ENCODE peak calls at places on chromosome 17, in eight cellular contexts. U is lower leg skin, F is tibial artery, M is mucosa of descending colon, P is epithelial cell of esophagus, T is endodermal cell, J is NT2/D1, E is GM06990. A is an unnamed sample.

GRCh38 chr17:8192070-8192815 is 2.3 kb upstream of the BORCS6 start:
- DNase-seq in M (peak), T (peak), E (peak), J (no peak), F (peak), U (peak), P (peak), A (peak)

GRCh38 chr17:34579017-34579946 is at the start of gene TMEM132E:
- DNase-seq in F (no peak), P (peak), M (no peak), U (no peak), E (no peak), T (peak), J (no peak), A (peak)

GRCh38 chr17:10048951-10049350 is 143.9 kb upstream of the RCVRN start:
- DNase-seq in T (no peak), F (no peak), M (no peak), U (no peak), E (no peak), J (no peak), P (no peak), A (no peak)

GRCh38 chr17:9958586-9959281 is 53.7 kb upstream of the RCVRN start:
- DNase-seq in P (no peak), E (no peak), J (no peak), U (no peak), T (no peak), F (no peak), M (no peak), A (no peak)

GRCh38 chr17:59257101-59257500 is 36.8 kb downstream of the GDPD1 start:
- DNase-seq in J (no peak), F (no peak), P (peak), E (no peak), T (no peak), M (no peak), U (no peak), A (no peak)

GRCh38 chr17:64472564-64472963 is 23.6 kb downstream of the MILR1 start:
- DNase-seq in U (no peak), J (no peak), P (peak), T (no peak), F (no peak), M (no peak), E (no peak), A (no peak)

GRCh38 chr17:73748521-73748920 is 104.3 kb upstream of the SDK2 start:
- DNase-seq in F (no peak), J (no peak), M (no peak), E (no peak), T (no peak), P (no peak), U (no peak), A (no peak)

GRCh38 chr17:33494156-33494555 is 201.1 kb upstream of the ASIC2 start:
- DNase-seq in M (no peak), E (no peak), J (no peak), T (no peak), F (no peak), U (no peak), P (no peak), A (no peak)

GRCh38 chr17:828761-829160 is 46.6 kb downstream of the MRM3 start:
- DNase-seq in J (no peak), T (no peak), U (no peak), P (no peak), M (no peak), E (no peak), F (no peak), A (peak)

GRCh38 chr17:16187642-16188041 is 27.7 kb downstream of the NCOR1 start:
- DNase-seq in P (no peak), U (no peak), E (no peak), T (no peak), J (no peak), F (no peak), M (no peak), A (no peak)

GRCh38 chr17:37490022-37490587 is 414 bp downstream of the DUSP14 start:
- DNase-seq in J (no peak), U (peak), P (peak), M (peak), T (peak), F (peak), E (peak), A (peak)

GRCh38 chr17:2940352-2940751 is 123.1 kb downstream of the OR1D5 start:
- DNase-seq in M (no peak), U (no peak), J (no peak), F (peak), T (peak), E (no peak), P (no peak), A (no peak)

GRCh38 chr17:62760059-62760887 is 47.8 kb downstream of the MARCHF10 start:
- DNase-seq in T (peak), U (peak), J (no peak), F (no peak), P (no peak), E (no peak), M (no peak), A (peak)

GRCh38 chr17:67558740-67559380 is 158.9 kb upstream of the NOL11 start:
- DNase-seq in J (no peak), U (peak), P (peak), T (peak), E (no peak), M (no peak), F (no peak), A (no peak)

GRCh38 chr17:38702900-38703741 is 2.0 kb upstream of the MLLT6 start:
- DNase-seq in J (no peak), M (peak), T (no peak), P (no peak), E (no peak), U (no peak), F (no peak), A (no peak)

GRCh38 chr17:21377821-21378396 is 1.8 kb downstream of the KCNJ12 start:
- DNase-seq in U (no peak), E (no peak), J (no peak), P (no peak), M (no peak), T (peak), F (no peak), A (no peak)

GRCh38 chr17:50176559-50177471 is 11.0 kb downstream of the SGCA start:
- DNase-seq in U (no peak), E (no peak), T (peak), J (no peak), P (no peak), F (no peak), M (no peak), A (no peak)

GRCh38 chr17:50180066-50180465 is 14.3 kb downstream of the SGCA start:
- DNase-seq in E (no peak), T (no peak), J (no peak), P (no peak), F (no peak), M (no peak), U (no peak), A (no peak)

GRCh38 chr17:50177476-50177875 is 11.7 kb downstream of the SGCA start:
- DNase-seq in E (no peak), M (no peak), U (no peak), F (no peak), T (no peak), P (peak), J (no peak), A (no peak)

GRCh38 chr17:50180593-50180992 is 14.8 kb downstream of the SGCA start:
- DNase-seq in E (no peak), M (no peak), T (no peak), U (no peak), J (no peak), P (no peak), F (no peak), A (no peak)

GRCh38 chr17:50177983-50178834 is 12.4 kb downstream of the SGCA start:
- DNase-seq in J (peak), U (no peak), M (peak), T (peak), F (peak), P (peak), E (peak), A (peak)
- H3K4me3 ChIP-seq in J (peak), U (no peak), M (no peak), T (no peak), F (peak), P (no peak), E (no peak), A (no peak)

GRCh38 chr17:50141026-50141749 is 9.3 kb downstream of the PPP1R9B start:
- DNase-seq in E (no peak), J (no peak), F (no peak), U (no peak), P (no peak), T (no peak), M (no peak), A (no peak)
- H3K4me3 ChIP-seq in E (no peak), J (no peak), F (no peak), U (no peak), P (no peak), T (no peak), M (no peak), A (no peak)

GRCh38 chr17:20202141-20202574 is 193.0 kb downstream of the SPECC1 start:
- DNase-seq in U (no peak), P (peak), J (peak), T (peak), F (no peak), M (no peak), E (no peak), A (no peak)

GRCh38 chr17:20203021-20203420 is 193.9 kb downstream of the SPECC1 start:
- DNase-seq in F (no peak), P (peak), E (no peak), U (no peak), T (no peak), J (no peak), M (no peak), A (no peak)

GRCh38 chr17:20197527-20197926 is 188.4 kb downstream of the SPECC1 start:
- DNase-seq in E (no peak), F (no peak), U (no peak), T (no peak), M (no peak), P (no peak), J (no peak), A (no peak)

GRCh38 chr17:20201059-20201458 is 191.9 kb downstream of the SPECC1 start:
- DNase-seq in F (no peak), U (no peak), P (no peak), E (no peak), M (no peak), T (no peak), J (no peak), A (no peak)

GRCh38 chr17:20200016-20200788 is 191.0 kb downstream of the SPECC1 start:
- DNase-seq in P (no peak), T (peak), E (no peak), M (no peak), F (no peak), U (no peak), J (no peak), A (no peak)
- H3K4me3 ChIP-seq in P (no peak), T (no peak), E (no peak), M (no peak), F (no peak), U (no peak), J (no peak), A (no peak)

GRCh38 chr17:76074390-76075363 is at the start of gene GALR2:
- DNase-seq in U (no peak), J (no peak), M (no peak), P (no peak), T (peak), F (no peak), E (no peak), A (no peak)
- H3K4me3 ChIP-seq in U (no peak), J (peak), M (no peak), P (no peak), T (peak), F (no peak), E (no peak), A (no peak)

DNA sequence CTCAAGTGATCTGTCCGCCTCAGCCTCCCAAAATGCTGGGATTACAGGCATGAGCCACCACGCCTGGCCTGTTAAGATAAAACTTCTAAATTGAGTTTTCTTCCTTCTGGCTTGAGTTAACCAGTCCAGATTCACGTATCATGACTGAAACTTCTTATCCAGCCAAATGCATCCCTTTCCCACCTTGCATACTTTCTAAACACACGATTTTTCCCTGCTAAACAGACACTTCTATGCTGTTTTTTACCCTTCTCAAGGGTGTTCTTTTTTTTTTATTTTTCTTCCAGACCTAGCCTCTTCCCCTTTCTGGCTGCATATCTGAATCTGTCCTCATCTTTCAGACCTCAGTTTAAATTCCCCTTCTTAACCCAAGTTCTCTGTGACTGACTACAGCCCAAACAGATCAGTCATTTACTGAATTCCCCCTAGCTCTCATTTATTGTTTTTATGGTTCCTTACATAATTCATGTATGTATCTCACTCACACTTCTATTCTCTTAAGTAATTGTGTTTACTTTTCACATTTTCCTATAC is 5.4 kb downstream of the EVI2B start:
- DNase-seq in M (no peak), J (no peak), E (no peak), P (no peak), U (no peak), F (no peak), T (no peak), A (no peak)
- H3K4me3 ChIP-seq in M (no peak), J (no peak), E (peak), P (no peak), U (no peak), F (no peak), T (no peak), A (no peak)

DNA sequence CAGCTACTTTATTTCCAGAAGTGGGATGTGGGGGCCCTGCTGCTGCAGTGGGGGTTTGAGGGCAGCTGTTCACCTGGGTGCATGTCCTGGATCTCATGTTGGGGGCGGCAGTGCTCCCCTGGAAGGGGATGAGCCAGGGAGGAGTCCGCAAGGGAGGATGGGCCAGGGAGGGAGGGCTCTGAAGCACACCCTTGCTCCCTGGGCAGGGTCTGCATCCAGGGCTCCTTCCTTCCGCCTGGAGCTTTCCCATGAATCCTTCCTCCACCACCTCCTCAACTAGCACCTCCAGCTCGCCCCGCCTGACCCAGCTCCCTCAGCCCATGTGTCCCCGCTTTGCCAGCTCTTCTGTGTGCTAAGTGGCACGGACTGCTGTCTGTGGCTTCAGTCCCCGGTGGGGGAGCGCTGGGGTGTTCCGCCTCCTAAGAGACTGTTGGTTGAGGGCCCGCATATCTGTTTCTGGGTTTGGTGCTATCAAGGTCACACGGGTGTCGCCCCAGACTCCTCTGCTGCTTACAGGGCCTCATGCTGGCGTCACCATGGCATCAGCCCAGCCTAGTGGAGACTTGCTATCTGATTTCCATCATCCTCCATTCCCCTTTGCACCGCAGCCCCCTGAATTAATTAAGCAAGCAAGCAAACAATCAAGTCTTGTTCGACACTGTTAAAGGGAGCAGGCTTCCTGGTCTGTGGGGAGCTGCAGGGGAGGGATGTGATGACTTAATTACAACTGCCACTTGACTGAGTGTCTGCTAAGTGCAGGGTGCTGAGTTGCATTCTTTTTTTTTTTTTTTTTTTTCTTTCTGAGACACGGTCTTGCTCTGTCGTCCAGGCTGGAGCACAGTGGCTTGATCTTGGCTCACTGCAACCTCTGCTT is 71.8 kb downstream of the PRKCA start:
- DNase-seq in M (peak), P (no peak), U (no peak), E (no peak), F (no peak), T (peak), J (no peak), A (peak)
- H3K4me3 ChIP-seq in M (no peak), P (no peak), U (no peak), E (no peak), F (no peak), T (no peak), J (no peak), A (no peak)

GRCh38 chr17:29620779-29621500 is 1.8 kb downstream of the CORO6 start:
- DNase-seq in M (no peak), J (no peak), E (no peak), F (peak), T (peak), P (no peak), U (no peak), A (no peak)

GRCh38 chr17:29620271-29620670 is 2.4 kb downstream of the CORO6 start:
- DNase-seq in T (peak), P (peak), M (no peak), J (peak), F (peak), U (no peak), E (no peak), A (no peak)

GRCh38 chr17:29623283-29623647 is 553 bp upstream of the CORO6 start:
- DNase-seq in J (no peak), P (no peak), M (no peak), E (no peak), F (peak), U (no peak), T (no peak), A (no peak)

GRCh38 chr17:29622337-29623282 is at the start of gene CORO6:
- DNase-seq in E (peak), F (peak), U (no peak), J (peak), M (peak), P (peak), T (peak), A (no peak)

GRCh38 chr17:29621751-29622194 is 939 bp downstream of the CORO6 start:
- DNase-seq in P (no peak), T (peak), J (no peak), U (no peak), F (peak), M (no peak), E (no peak), A (no peak)
- H3K4me3 ChIP-seq in P (no peak), T (no peak), J (no peak), U (no peak), F (peak), M (no peak), E (no peak), A (no peak)

GRCh38 chr17:52157161-52157560 is 1.4 kb downstream of the CA10 start:
- DNase-seq in F (no peak), T (peak), M (no peak), E (no peak), U (no peak), P (no peak), J (no peak), A (no peak)
- H3K4me3 ChIP-seq in F (no peak), T (no peak), M (no peak), E (no peak), U (no peak), P (no peak), J (no peak), A (no peak)